ENCODE peak calls at places on chromosomes 12 and 14, in seven cellular contexts. T is NCI-H2029, M is fibroblast of mammary gland, B is aorta, K is ACHN, H is NCI-H774, Y is NB4. X is an unnamed sample.

GRCh38 chr14:64444984-64445845 is 20.1 kb upstream of the AKAP5 start:
- DNase-seq in H (no peak), B (peak), T (no peak), K (peak), M (peak), Y (peak), X (peak)

GRCh38 chr12:88570103-88570502 is 10.2 kb downstream of the KITLG start:
- DNase-seq in M (peak), K (peak), H (no peak), B (no peak), T (no peak), Y (no peak), X (peak)

GRCh38 chr14:50758279-50758678 is 72.7 kb downstream of the NIN start:
- DNase-seq in T (peak), Y (no peak), M (no peak), H (no peak), B (no peak), K (no peak), X (no peak)

GRCh38 chr14:91036741-91037469 is 23.5 kb downstream of the RPS6KA5 start:
- DNase-seq in M (peak), H (no peak), K (no peak), Y (no peak), T (no peak), B (no peak), X (no peak)

GRCh38 chr12:47105914-47106674 is 26.3 kb upstream of the AMIGO2 start:
- DNase-seq in H (peak), Y (no peak), T (peak), B (no peak), M (no peak), K (no peak), X (no peak)

GRCh38 chr12:45732936-45733335 is 3.4 kb downstream of the ARID2 start:
- DNase-seq in K (no peak), H (no peak), T (no peak), B (no peak), Y (no peak), M (no peak), X (no peak)

GRCh38 chr12:16828891-16829290 is 222.9 kb upstream of the LMO3 start:
- DNase-seq in Y (no peak), T (no peak), K (no peak), B (no peak), M (no peak), H (no peak), X (no peak)

GRCh38 chr14:28751467-28752058 is 15.0 kb upstream of the FOXG1 start:
- DNase-seq in Y (peak), B (no peak), T (peak), K (peak), M (peak), H (peak), X (peak)

GRCh38 chr14:104146651-104147345 is 8.4 kb downstream of the KIF26A start:
- DNase-seq in B (peak), K (no peak), M (no peak), Y (no peak), T (no peak), H (no peak), X (no peak)

GRCh38 chr14:98173291-98173690 is 1098.7 kb downstream of the BCL11B start:
- DNase-seq in H (no peak), M (no peak), B (no peak), K (no peak), T (no peak), Y (no peak), X (no peak)

X was measured in EH.